ENCODE peak calls at places on chromosomes 6 and 20, in four cellular contexts. A is T-helper 1 cell, Q is A549, Z is T-helper 2 cell. X is an unnamed sample.
A peak's percentile ranks its signal among the peaks of the same experiment; 100 is the strongest.

GRCh38 chr20:15627501-15627903 is 945.7 kb downstream of the KIF16B start:
- DNase-seq in A (no peak), Q (no peak), Z (no peak), X (no peak)

GRCh38 chr6:142744836-142745235 is 200.1 kb downstream of the HIVEP2 start:
- DNase-seq in A (no peak), Q (no peak), Z (no peak), X (no peak)

GRCh38 chr6:43604174-43604573 is 24.9 kb downstream of the GTPBP2 start:
- DNase-seq in A (no peak), Q (no peak), Z (no peak), X (no peak)

GRCh38 chr6:24929255-24929654 is 6.5 kb downstream of the RIPOR2 start:
- DNase-seq in A (no peak), Q (no peak), Z (no peak), X (no peak)

GRCh38 chr20:571754-572331 is 28.3 kb upstream of the CSNK2A1 start:
- DNase-seq in A (no peak), Q (no peak), Z (no peak), X (no peak)

GRCh38 chr6:136646377-136646776 is 96.2 kb upstream of the MAP7 start:
- DNase-seq in A (no peak), Q (no peak), Z (no peak), X (no peak)

GRCh38 chr6:89085409-89086012 is 5.0 kb downstream of the PNRC1 start:
- DNase-seq in A (no peak), Q (no peak), Z (no peak), X (no peak)

GRCh38 chr6:158622545-158623190 is 21.9 kb downstream of the DYNLT1 start:
- DNase-seq in A (no peak), Q (no peak), Z (no peak), X (no peak)

GRCh38 chr6:41547799-41548097 is 1.6 kb downstream of the FOXP4 start:
- DNase-seq in A (no peak), Q (no peak), Z (no peak), X (no peak)

GRCh38 chr6:134954272-134954990 is 4.5 kb upstream of the ALDH8A1 start:
- DNase-seq in A (no peak), Q (no peak), Z (no peak), X (no peak)

GRCh38 chr20:35968930-35969329 is 540 bp downstream of the CNBD2 start:
- DNase-seq in A (no peak), Q (no peak), Z (no peak), X (no peak)

GRCh38 chr6:90894285-90895144 is 307.6 kb upstream of the MAP3K7 start:
- DNase-seq in A (no peak), Q (no peak), Z (no peak), X (no peak)

GRCh38 chr6:39083111-39083702 is 31.8 kb downstream of the SAYSD1 start:
- DNase-seq in A (no peak), Q (no peak), Z (no peak), X (no peak)

GRCh38 chr6:63299667-63300066 is 20.1 kb downstream of the LGSN start:
- DNase-seq in A (no peak), Q (no peak), Z (no peak), X (no peak)

GRCh38 chr6:159090530-159091306 is 45.9 kb upstream of the TAGAP start:
- DNase-seq in A (no peak), Q (no peak), Z (no peak), X (no peak)

GRCh38 chr6:130396722-130397121 is 30.9 kb downstream of the TMEM200A start:
- DNase-seq in A (no peak), Q (no peak), Z (no peak), X (no peak)

GRCh38 chr6:142902636-142903053 is 42.3 kb downstream of the HIVEP2 start:
- DNase-seq in A (peak; percentile 65), Q (no peak), Z (peak; percentile 44), X (peak; percentile 76)

GRCh38 chr20:14431568-14431967 is 94.2 kb upstream of the FLRT3 start:
- DNase-seq in A (no peak), Q (no peak), Z (no peak), X (no peak)

GRCh38 chr6:13346245-13346644 is 17.9 kb upstream of the TBC1D7 start:
- DNase-seq in A (no peak), Q (no peak), Z (no peak), X (no peak)

GRCh38 chr20:39533858-39534257 is 571.7 kb downstream of the DHX35 start:
- DNase-seq in A (no peak), Q (no peak), Z (no peak), X (no peak)

GRCh38 chr6:163356324-163356723 is 58.2 kb upstream of the QKI start:
- DNase-seq in A (no peak), Q (no peak), Z (no peak), X (no peak)

GRCh38 chr20:13111249-13111911 is 102.6 kb downstream of the SPTLC3 start:
- DNase-seq in A (no peak), Q (no peak), Z (no peak), X (no peak)

GRCh38 chr6:10534418-10534760 is 13.2 kb downstream of the GCNT2 start:
- DNase-seq in A (no peak), Q (no peak), Z (no peak), X (no peak)

GRCh38 chr20:9467995-9468394 is 46.4 kb upstream of the LAMP5 start:
- DNase-seq in A (no peak), Q (peak; percentile 16), Z (no peak), X (no peak)

GRCh38 chr6:14283600-14284235 is 166.1 kb downstream of the CD83 start:
- DNase-seq in A (no peak), Q (no peak), Z (no peak), X (no peak)

GRCh38 chr20:44345147-44345546 is 8.3 kb downstream of the R3HDML start:
- DNase-seq in A (no peak), Q (no peak), Z (no peak), X (no peak)